ENCODE peak calls at places on chromosomes 2 and 18, in four cellular contexts. One of them, this sample, is unnamed.

GRCh38 chr2:217064234-217065103 is 204.6 kb upstream of the TNP1 start:
- DNase-seq in adrenal gland: peak; percentile 49
- DNase-seq in neural progenitor cell: peak; percentile 76
- DNase-seq in lower lobe of right lung: no peak
- DNase-seq in this sample: no peak

GRCh38 chr2:70069049-70069448 is 18.2 kb upstream of the PCBP1 start:
- DNase-seq in neural progenitor cell: no peak
- DNase-seq in adrenal gland: no peak
- DNase-seq in lower lobe of right lung: no peak
- DNase-seq in this sample: no peak

GRCh38 chr2:161423351-161424178 is 7.5 kb downstream of the TBR1 start:
- DNase-seq in neural progenitor cell: peak; percentile 75
- DNase-seq in lower lobe of right lung: no peak
- DNase-seq in adrenal gland: no peak
- DNase-seq in this sample: no peak

GRCh38 chr18:10442551-10442971 is 11.9 kb upstream of the APCDD1 start:
- DNase-seq in adrenal gland: no peak
- DNase-seq in lower lobe of right lung: no peak
- DNase-seq in neural progenitor cell: peak; percentile 16
- DNase-seq in this sample: no peak

GRCh38 chr2:134919360-134920210 is 963 bp downstream of the CCNT2 start:
- DNase-seq in adrenal gland: no peak
- DNase-seq in lower lobe of right lung: no peak
- DNase-seq in neural progenitor cell: no peak
- DNase-seq in this sample: no peak

GRCh38 chr2:8132889-8133288 is 549.0 kb upstream of the ID2 start:
- DNase-seq in neural progenitor cell: no peak
- DNase-seq in lower lobe of right lung: no peak
- DNase-seq in adrenal gland: no peak
- DNase-seq in this sample: no peak

GRCh38 chr2:186187854-186188253 is 298.2 kb upstream of the ZC3H15 start:
- DNase-seq in lower lobe of right lung: no peak
- DNase-seq in neural progenitor cell: no peak
- DNase-seq in adrenal gland: no peak
- DNase-seq in this sample: no peak

GRCh38 chr2:176561706-176562105 is 292.5 kb downstream of the MTX2 start:
- DNase-seq in adrenal gland: no peak
- DNase-seq in lower lobe of right lung: no peak
- DNase-seq in neural progenitor cell: no peak
- DNase-seq in this sample: no peak

GRCh38 chr2:145842002-145842401 is 1322.1 kb upstream of the ZEB2 start:
- DNase-seq in neural progenitor cell: no peak
- DNase-seq in adrenal gland: no peak
- DNase-seq in lower lobe of right lung: no peak
- DNase-seq in this sample: no peak

DNA sequence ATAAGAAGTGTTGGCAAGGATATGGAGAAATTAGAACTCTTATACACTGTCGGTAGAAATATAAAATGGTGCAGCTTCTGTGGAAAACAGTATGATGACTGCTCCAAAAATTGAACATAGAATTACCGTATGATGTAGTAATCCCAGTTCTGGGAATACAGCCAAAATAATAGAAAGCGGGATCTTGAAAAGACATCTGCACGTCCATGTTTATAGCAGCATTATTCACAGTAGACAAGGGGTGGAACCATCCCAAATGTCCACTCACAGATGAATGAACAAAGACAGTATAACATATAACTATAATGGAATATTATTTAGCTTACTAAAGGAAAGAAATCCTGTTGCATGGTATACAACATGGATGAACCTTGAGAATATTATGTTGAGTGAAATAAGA is 257.7 kb downstream of the TDRD15 start:
- DNase-seq in neural progenitor cell: no peak
- DNase-seq in lower lobe of right lung: no peak
- DNase-seq in adrenal gland: no peak
- DNase-seq in this sample: no peak
- H3K9me3 ChIP-seq in neural progenitor cell: no peaks in the 10 kb centered on the region
- H3K9me3 ChIP-seq in lower lobe of right lung: no peaks in the 10 kb centered on the region
- H3K9me3 ChIP-seq in adrenal gland: no peaks in the 10 kb centered on the region
- H3K9me3 ChIP-seq in this sample: no peaks in the 10 kb centered on the region

GRCh38 chr18:79797518-79798345 is at the start of gene KCNG2:
- DNase-seq in lower lobe of right lung: no peak
- DNase-seq in adrenal gland: no peak
- DNase-seq in neural progenitor cell: peak; percentile 87
- DNase-seq in this sample: no peak
- H3K4me3 ChIP-seq in lower lobe of right lung: peak within 1 kb of the TSS; percentile 37
- H3K4me3 ChIP-seq in adrenal gland: peak within 1 kb of the TSS; percentile 32
- H3K4me3 ChIP-seq in neural progenitor cell: peak within 1 kb of the TSS; percentile 65
- H3K4me3 ChIP-seq in this sample: no peak within 1 kb of the TSS

GRCh38 chr2:6832995-6833604 is 32.6 kb downstream of the CMPK2 start:
- DNase-seq in adrenal gland: no peak
- DNase-seq in neural progenitor cell: no peak
- DNase-seq in lower lobe of right lung: no peak
- DNase-seq in this sample: no peak
- H3K9me3 ChIP-seq in adrenal gland: no peaks in the 10 kb centered on the region
- H3K9me3 ChIP-seq in neural progenitor cell: no peaks in the 10 kb centered on the region
- H3K9me3 ChIP-seq in lower lobe of right lung: peaks cover 10% of the 10 kb centered on the region
- H3K9me3 ChIP-seq in this sample: peaks cover 7% of the 10 kb centered on the region

DNA sequence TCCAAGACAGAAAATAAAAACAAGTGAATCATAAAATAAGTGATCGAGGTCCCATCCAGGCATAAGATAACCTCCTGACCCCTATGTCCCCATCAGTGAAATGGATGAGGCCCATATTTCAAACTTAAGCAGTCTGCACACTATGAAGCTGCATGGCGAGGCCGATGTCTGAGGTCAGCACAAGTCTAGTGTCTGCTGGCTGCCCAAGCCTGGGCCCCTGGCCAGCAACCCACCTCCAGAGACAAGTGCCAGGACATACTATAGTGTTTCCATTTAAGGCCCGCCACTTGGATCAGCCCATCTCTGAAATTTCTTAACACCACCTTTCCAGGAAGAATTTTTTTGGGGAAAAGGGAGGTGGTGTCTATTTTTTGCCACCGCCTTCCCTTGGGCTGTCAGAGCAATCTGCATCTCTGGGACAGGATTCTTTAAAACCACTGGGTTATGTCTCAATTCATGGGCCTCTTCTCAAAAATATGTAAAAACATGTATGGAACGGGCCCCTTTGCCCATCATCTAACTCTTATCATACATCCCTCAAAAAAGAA is 1.8 kb downstream of the ACVR1 start:
- DNase-seq in lower lobe of right lung: no peak
- DNase-seq in neural progenitor cell: no peak
- DNase-seq in adrenal gland: peak; percentile 31
- DNase-seq in this sample: no peak
- H3K4me3 ChIP-seq in lower lobe of right lung: peak overlapping the region; percentile 83
- H3K4me3 ChIP-seq in neural progenitor cell: peak overlapping the region; percentile 93
- H3K4me3 ChIP-seq in adrenal gland: peak overlapping the region; percentile 90
- H3K4me3 ChIP-seq in this sample: peak overlapping the region; percentile 56

GRCh38 chr2:119792907-119793312 is 33.2 kb downstream of the PTPN4 start:
- DNase-seq in adrenal gland: no peak
- DNase-seq in lower lobe of right lung: no peak
- DNase-seq in neural progenitor cell: no peak
- DNase-seq in this sample: no peak
- H3K9me3 ChIP-seq in adrenal gland: peaks cover 6% of the 10 kb centered on the region
- H3K9me3 ChIP-seq in lower lobe of right lung: peaks cover 24% of the 10 kb centered on the region
- H3K9me3 ChIP-seq in neural progenitor cell: peaks cover 13% of the 10 kb centered on the region
- H3K9me3 ChIP-seq in this sample: peaks cover 22% of the 10 kb centered on the region

GRCh38 chr2:128467321-128467901 is 148.7 kb upstream of the HS6ST1 start:
- DNase-seq in lower lobe of right lung: no peak
- DNase-seq in adrenal gland: no peak
- DNase-seq in neural progenitor cell: peak; percentile 0
- DNase-seq in this sample: peak; percentile 36

GRCh38 chr2:128468186-128468585 is 149.5 kb upstream of the HS6ST1 start:
- DNase-seq in lower lobe of right lung: no peak
- DNase-seq in adrenal gland: no peak
- DNase-seq in neural progenitor cell: peak; percentile 1
- DNase-seq in this sample: no peak

GRCh38 chr2:128466377-128467175 is 147.9 kb upstream of the HS6ST1 start:
- DNase-seq in neural progenitor cell: peak; percentile 0
- DNase-seq in adrenal gland: peak; percentile 81
- DNase-seq in lower lobe of right lung: no peak
- DNase-seq in this sample: peak; percentile 78

GRCh38 chr2:128464456-128464855 is 145.8 kb upstream of the HS6ST1 start:
- DNase-seq in neural progenitor cell: peak; percentile 0
- DNase-seq in lower lobe of right lung: no peak
- DNase-seq in adrenal gland: no peak
- DNase-seq in this sample: no peak

DNA sequence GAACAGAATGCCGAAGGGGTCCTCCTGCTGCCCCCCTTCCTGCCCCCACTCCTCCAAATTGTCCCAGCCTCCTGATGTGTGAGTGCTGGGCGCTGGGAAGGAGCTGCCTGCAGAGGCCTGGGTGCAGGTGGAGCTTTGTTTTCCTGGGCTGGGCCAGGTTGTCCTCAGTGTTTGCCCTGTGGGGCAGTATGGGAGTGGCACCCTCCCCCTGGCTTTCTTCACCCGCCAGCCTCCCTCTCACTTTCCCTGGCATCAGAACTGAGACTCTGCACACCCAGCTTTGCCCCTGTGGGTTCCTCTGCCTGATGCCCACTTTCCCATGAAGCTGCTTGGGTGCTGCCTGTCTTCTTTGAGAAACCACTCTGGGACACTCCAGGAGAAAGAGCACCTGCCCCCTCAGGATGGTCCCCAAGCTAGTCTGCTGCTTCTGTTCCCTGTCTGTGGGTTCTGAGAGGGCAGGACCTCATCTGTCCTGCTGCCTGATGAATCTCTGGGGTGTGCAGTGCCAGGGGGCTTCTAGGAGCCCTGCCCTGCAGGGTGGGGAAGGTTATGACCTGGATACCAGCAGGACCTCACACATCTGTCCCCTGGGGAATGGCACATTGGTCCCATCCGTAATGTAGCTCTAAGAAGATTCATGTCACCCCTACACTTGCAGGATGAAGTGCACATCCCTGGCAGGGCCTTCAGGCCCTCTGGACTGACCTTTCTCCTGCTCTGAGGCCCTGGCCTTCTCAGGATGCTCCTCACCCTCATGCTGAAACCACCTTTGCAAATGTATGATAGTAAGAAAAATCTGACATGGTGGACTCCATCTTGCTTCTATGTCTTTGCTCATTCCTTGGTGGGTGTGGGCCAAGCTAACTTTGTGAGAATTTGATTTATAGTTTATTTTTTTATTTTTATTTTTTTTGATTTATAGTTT is 146.8 kb upstream of the HS6ST1 start:
- DNase-seq in adrenal gland: no peak
- DNase-seq in lower lobe of right lung: no peak
- DNase-seq in neural progenitor cell: peak; percentile 1
- DNase-seq in this sample: no peak
- H3K4me3 ChIP-seq in adrenal gland: no peak overlapping the region
- H3K4me3 ChIP-seq in lower lobe of right lung: no peak overlapping the region
- H3K4me3 ChIP-seq in neural progenitor cell: no peak overlapping the region
- H3K4me3 ChIP-seq in this sample: no peak overlapping the region

DNA sequence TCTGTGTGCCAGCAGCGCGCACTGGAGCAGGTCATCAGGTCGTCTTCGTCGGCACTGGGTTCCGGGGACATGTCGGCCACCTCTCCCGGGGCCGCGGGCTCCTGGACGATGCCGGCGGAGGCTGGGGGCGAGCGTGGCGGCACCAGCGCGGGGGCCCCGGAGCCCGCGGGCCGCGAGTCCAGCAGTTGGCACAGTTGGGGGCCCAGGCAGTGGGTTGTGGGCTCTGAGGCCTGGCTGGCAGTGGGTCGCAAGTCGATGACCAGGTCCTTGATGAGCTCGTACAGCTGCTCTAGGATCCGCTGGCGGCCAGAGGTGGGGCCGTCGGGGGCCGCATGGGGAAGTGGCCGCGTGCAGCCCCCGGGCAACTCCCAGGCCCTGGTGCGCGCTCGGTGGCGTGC is 300.5 kb downstream of the CCDC74A start:
- DNase-seq in neural progenitor cell: no peak
- DNase-seq in adrenal gland: no peak
- DNase-seq in lower lobe of right lung: no peak
- DNase-seq in this sample: no peak
- H3K9me3 ChIP-seq in neural progenitor cell: no peaks in the 10 kb centered on the region
- H3K9me3 ChIP-seq in adrenal gland: no peaks in the 10 kb centered on the region
- H3K9me3 ChIP-seq in lower lobe of right lung: no peaks in the 10 kb centered on the region
- H3K9me3 ChIP-seq in this sample: no peaks in the 10 kb centered on the region